ENCODE peak calls at places on chromosomes 13 and 19, in four cellular contexts. L is HL-60, Z is GM23248, I is HFF-Myc. T is an unnamed sample.

GRCh38 chr19:19900124-19900523 is 622 bp upstream of the ZNF93 start:
- DNase-seq in Z (peak), L (no peak), I (no peak), T (peak)

GRCh38 chr13:101127741-101128353 is 288.5 kb downstream of the NALCN start:
- DNase-seq in L (no peak), Z (peak), I (peak), T (peak)

GRCh38 chr13:51769455-51770127 is 34.4 kb downstream of the DHRS12 start:
- DNase-seq in L (no peak), Z (no peak), I (no peak), T (no peak)

GRCh38 chr13:99281811-99282263 is 23.7 kb upstream of the GPR18 start:
- DNase-seq in I (no peak), L (peak), Z (peak), T (no peak)

GRCh38 chr13:100154835-100155463 is 66.1 kb downstream of the PCCA start:
- DNase-seq in Z (no peak), I (no peak), L (no peak), T (no peak)

GRCh38 chr13:92590503-92590908 is 636.1 kb upstream of the GPC6 start:
- DNase-seq in L (no peak), Z (no peak), I (no peak), T (peak)

GRCh38 chr19:16702123-16702522 is 17.5 kb upstream of the NWD1 start:
- DNase-seq in Z (peak), I (peak), L (no peak), T (peak)

GRCh38 chr13:50130686-50131051 is 115.4 kb downstream of the KCNRG start:
- DNase-seq in I (no peak), Z (peak), L (no peak), T (peak)

GRCh38 chr19:34588846-34589245 is 88.1 kb downstream of the SCGB2B2 start:
- DNase-seq in Z (no peak), I (no peak), L (no peak), T (no peak)

GRCh38 chr13:23377603-23378002 is 55.9 kb downstream of the SACS start:
- DNase-seq in L (no peak), I (no peak), Z (no peak), T (no peak)

GRCh38 chr13:86907116-86907515 is 764.1 kb upstream of the SLITRK5 start:
- DNase-seq in Z (no peak), I (no peak), L (no peak), T (no peak)

GRCh38 chr13:66218583-66218982 is 1011.6 kb downstream of the PCDH9 start:
- DNase-seq in I (no peak), Z (no peak), L (no peak), T (no peak)

GRCh38 chr13:105196052-105196451 is 1339.4 kb downstream of the EFNB2 start:
- DNase-seq in I (no peak), Z (peak), L (no peak), T (peak)

DNA sequence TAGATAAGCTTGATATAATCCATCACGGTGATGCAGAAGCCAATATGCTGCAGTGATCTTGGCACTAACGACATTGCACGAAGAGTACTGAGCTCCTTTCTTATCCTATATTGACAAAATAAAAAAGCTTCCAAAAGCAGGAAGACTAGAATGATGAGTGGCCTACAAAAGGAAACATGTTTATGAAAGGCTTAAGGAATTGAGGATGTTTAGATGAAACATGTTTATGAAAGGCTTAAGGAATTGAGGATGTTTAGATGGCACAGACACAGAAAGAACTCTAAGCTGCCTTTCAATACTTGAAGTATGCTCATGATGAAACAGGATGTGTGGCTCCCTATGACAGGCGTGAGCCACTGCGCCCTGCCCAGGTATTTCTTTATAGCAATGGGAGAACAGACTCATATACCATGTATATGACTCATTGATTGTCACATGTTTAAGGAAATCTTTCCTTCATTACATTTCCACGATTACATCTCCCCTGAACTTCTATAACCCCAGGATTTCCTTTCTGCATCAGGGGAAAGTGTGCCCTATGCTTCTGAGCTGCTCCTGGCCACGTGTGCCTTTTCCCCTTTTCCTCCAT is 690.8 kb upstream of the ARGLU1 start:
- DNase-seq in Z (peak), I (no peak), L (no peak), T (peak)
- H3K4me3 ChIP-seq in Z (no peak), I (no peak), L (no peak), T (no peak)

GRCh38 chr19:38004100-38004504 is 97.1 kb downstream of the SIPA1L3 start:
- DNase-seq in Z (peak), L (no peak), I (peak), T (no peak)
- H3K4me3 ChIP-seq in Z (peak), L (no peak), I (peak), T (peak)

DNA sequence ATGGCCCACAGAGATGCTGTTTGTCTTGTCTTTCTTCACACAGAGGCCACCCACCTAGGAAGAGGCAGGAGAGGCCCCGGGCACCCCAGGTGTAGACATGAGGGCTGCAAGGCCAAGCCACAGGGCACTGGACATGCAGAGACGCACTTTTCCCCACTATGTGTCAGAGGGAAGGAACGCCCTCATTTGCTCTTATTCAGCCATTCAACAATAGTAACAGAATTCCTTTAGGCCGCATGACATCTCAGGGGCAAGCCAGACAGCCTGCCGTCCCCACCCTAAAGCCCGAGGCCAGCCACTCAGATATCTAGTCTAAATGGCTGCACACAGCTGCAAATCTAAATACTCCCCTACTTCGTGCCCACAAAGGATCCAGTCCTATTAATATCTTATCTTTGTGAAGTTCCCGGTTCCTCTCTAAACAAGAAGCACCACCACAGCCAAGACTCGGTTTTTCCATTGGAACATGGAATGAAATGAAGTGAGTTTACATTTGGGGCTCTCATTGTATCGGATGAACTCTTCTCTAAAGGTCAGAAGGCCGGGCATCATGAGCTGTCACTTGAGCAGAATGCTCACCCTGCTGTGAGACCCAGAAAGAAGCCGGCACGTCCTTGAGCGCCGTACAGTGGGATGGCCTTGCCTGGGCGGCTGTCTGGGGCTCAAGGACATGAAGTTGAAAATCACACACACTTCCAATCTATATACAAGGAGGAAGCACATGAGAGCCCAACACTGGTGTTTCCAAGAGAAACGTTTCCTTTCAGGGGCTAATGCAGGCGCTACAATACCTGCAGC is 19.7 kb downstream of the COL4A1 start:
- DNase-seq in Z (no peak), L (no peak), I (no peak), T (no peak)
- H3K4me3 ChIP-seq in Z (no peak), L (no peak), I (no peak), T (no peak)

GRCh38 chr19:14368011-14368513 is 13.2 kb upstream of the ADGRE5 start:
- DNase-seq in I (no peak), Z (no peak), L (no peak), T (no peak)

GRCh38 chr19:14369399-14370168 is 11.7 kb upstream of the ADGRE5 start:
- DNase-seq in Z (peak), I (no peak), L (no peak), T (no peak)

GRCh38 chr19:14367016-14367415 is 14.2 kb upstream of the ADGRE5 start:
- DNase-seq in I (no peak), L (no peak), Z (no peak), T (no peak)

GRCh38 chr19:14371321-14371821 is 9.9 kb upstream of the ADGRE5 start:
- DNase-seq in L (no peak), I (no peak), Z (no peak), T (no peak)

DNA sequence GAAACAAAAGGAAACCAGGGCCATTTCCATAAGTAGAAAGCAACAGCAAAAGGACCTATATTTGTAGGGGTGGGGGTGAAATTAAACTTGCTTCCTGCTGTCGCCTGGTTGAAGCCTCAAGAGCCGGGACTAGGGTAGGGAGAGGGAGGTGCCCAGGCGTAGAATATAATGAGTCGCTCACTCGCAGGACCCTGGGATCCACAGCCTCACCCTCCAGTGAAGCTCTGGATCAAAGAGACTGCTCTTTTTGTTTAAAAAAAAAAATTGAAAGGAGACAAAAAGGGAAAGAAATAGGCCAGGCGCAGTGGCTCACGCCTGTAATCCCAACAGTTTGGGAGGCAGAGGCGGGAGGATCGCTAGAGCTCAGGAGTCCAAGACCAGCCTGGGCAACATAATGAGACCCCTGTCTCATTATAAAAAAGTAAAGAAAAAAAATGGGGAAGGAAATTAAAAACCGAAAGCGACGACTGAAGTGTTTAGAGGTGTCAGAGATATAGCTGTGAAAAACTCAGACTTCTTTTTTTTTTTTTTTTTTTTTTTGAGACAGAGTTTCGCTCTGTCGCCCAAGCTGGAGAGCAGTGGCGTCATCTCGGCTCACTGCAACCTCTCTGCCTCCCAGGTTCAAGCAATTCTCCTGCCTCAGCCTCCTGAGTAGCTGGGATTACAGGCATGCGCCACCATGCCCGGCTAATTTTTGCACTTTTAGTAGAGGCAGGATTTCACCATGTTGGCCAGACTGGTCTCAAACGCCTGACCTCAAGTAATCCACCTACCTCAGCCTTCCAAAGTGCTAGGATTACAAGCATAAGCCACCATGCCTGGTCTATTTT is 10.9 kb upstream of the ADGRE5 start:
- DNase-seq in Z (peak), I (no peak), L (no peak), T (no peak)
- H3K4me3 ChIP-seq in Z (peak), I (no peak), L (no peak), T (no peak)

GRCh38 chr13:95128045-95128643 is 173.1 kb downstream of the ABCC4 start:
- DNase-seq in I (no peak), L (no peak), Z (no peak), T (peak)

GRCh38 chr13:95123726-95124125 is 177.5 kb downstream of the ABCC4 start:
- DNase-seq in Z (no peak), I (no peak), L (no peak), T (no peak)

GRCh38 chr13:95122063-95122462 is 179.2 kb downstream of the ABCC4 start:
- DNase-seq in Z (no peak), L (no peak), I (no peak), T (no peak)

GRCh38 chr13:95121516-95121915 is 179.7 kb downstream of the ABCC4 start:
- DNase-seq in I (no peak), L (no peak), Z (no peak), T (no peak)

DNA sequence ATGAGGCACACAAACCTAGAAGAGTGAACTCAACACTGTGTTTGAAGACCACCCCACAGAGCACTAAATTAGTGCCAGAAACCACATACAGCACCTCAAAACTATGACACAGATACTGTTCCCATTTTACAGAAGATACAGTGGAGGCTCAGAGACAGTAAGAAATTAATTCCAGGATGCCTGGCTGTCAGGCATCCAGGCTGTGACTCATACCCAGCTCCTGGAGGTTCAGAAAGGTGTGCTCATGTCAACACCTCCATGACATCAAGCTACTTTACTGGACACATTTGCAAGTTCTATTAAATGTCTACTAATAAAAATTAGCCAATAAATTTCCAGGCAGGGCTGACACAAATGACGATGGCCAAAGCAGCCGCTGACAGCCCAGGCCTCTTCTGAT is 176.3 kb downstream of the ABCC4 start:
- DNase-seq in I (no peak), L (no peak), Z (no peak), T (peak)
- H3K4me3 ChIP-seq in I (no peak), L (no peak), Z (no peak), T (no peak)

DNA sequence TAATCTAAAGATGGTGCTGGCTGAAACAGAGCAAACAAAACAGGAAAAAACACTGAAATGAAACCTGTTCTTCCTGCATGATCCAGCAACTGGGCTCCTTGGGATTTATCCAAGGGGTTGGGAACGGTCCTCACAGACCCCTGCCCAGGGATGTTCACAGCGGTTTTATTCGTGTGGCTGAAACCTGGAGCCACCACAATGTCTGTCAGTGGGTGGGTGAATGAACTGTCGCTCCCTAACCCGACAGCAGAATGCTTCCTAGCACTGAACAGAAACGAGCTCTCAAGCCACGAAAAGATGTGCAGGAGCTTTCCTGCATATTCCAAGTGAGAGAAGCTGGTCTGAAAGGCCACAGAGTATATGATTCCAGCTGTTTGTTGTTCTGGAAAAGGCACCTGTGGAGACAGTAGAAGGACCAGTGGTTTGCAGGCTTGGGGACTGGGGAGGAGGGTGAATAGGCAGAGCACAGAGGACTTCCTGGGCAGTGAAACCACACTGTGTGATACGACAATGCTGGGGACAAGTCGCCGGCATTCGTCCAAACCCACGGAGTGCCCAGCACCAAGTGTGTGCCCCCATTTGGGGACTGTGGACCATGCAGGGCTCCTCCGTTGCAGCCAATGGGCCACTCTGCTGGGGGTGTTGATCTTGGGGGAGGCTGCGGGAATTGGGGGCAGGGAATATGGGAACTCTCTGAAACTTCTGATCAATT is 73.9 kb downstream of the TEX29 start:
- DNase-seq in Z (no peak), I (no peak), L (no peak), T (no peak)
- H3K4me3 ChIP-seq in Z (no peak), I (no peak), L (no peak), T (no peak)

DNA sequence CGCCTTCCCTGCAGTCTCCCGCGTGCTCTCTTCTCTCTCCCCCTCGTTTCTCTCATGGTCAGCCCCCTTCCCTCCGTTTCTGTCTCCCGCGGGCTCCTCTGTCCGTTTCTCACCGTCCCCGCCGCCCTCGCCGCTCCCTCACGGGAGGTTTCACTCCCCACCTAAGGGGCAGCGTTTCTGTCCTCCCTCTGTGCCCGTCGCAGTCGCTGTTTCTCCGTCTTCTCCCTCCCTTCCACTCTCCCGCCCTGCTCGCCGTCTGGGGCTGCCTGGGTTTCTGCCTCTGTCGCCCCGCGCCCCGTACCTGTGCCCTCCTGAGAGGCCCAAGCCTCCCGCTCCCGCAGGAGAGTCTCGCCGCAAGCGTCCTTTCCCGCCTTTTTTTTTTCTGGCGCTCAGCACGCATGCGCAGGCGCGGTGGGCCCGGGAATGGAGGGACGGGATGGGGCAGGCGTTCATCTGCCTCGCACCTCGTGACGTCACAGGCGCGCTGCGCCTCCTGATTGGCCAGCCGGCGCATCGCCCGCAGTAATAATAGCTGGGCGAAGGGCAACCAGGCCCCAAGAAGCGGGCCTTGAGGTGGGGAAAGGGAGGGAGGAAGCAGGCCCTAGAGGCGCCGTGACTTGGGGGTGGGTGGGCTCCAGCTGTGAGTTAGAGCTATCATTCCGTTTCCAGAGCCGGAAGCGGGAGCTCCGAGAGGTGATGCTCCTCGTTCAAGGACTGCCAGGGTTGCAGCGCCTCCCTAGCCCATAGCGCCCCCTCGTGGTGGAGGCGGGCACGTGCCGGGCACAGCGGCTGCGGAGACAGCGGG is 15.4 kb downstream of the SSC5D start:
- DNase-seq in Z (peak), L (peak), I (no peak), T (peak)
- H3K4me3 ChIP-seq in Z (peak), L (peak), I (peak), T (peak)

T was measured in bronchial epithelial cell.